ENCODE peak calls at places on chromosomes 6 and 20, in five cellular contexts. D is stimulated activated CD8-positive, alpha-beta memory T cell treated with anti-CD3 and anti-CD28 coated beads, Interleukin-15, amount 100 ng/mL, for 24 hours; T is activated T-helper 9 cell treated with anti-CD3 and anti-CD28 coated beads, Interleukin-2, amount 50 U/mL, for 16 hours; J is ecto neural progenitor cell; X is effector memory CD8-positive, alpha-beta T cell. C is an unnamed sample.

GRCh38 chr20:4060054-4060795 is 44.9 kb upstream of the RNF24 start:
- DNase-seq in D (no peak), T (no peak), J (no peak), X (no peak), C (peak)

GRCh38 chr6:29850011-29850553 is 22.5 kb downstream of the HLA-G start:
- DNase-seq in D (no peak), T (no peak), J (no peak), X (no peak), C (no peak)

GRCh38 chr6:11460001-11460668 is 77.4 kb upstream of the TMEM170B start:
- DNase-seq in D (no peak), T (no peak), J (no peak), X (no peak), C (no peak)

GRCh38 chr20:36818831-36819230 is 45.3 kb upstream of the DSN1 start:
- DNase-seq in D (no peak), T (no peak), J (no peak), X (no peak), C (no peak)

GRCh38 chr6:1105833-1106400 is 206.0 kb upstream of the FOXQ1 start:
- DNase-seq in D (no peak), T (no peak), J (no peak), X (no peak), C (no peak)

GRCh38 chr20:32672982-32673727 is 586 bp downstream of the C20orf203 start:
- DNase-seq in D (peak), T (no peak), J (peak), X (peak), C (no peak)

GRCh38 chr6:72522735-72523141 is 99.1 kb upstream of the KCNQ5 start:
- DNase-seq in D (no peak), T (no peak), J (peak), X (no peak), C (no peak)

GRCh38 chr6:22954749-22955385 is 385.5 kb downstream of the HDGFL1 start:
- DNase-seq in D (no peak), T (no peak), J (no peak), X (no peak), C (no peak)

GRCh38 chr6:17725083-17725482 is 18.4 kb upstream of the NUP153 start:
- DNase-seq in D (no peak), T (no peak), J (no peak), X (no peak), C (no peak)

GRCh38 chr6:157510329-157511188 is 129.6 kb downstream of the ZDHHC14 start:
- DNase-seq in D (no peak), T (no peak), J (no peak), X (no peak), C (no peak)

GRCh38 chr6:44010411-44011349 is 116.6 kb downstream of the MRPL14 start:
- DNase-seq in D (no peak), T (no peak), J (no peak), X (no peak), C (no peak)

GRCh38 chr6:113057567-113058053 is 710.5 kb downstream of the RFPL4B start:
- DNase-seq in D (no peak), T (no peak), J (no peak), X (no peak), C (no peak)

GRCh38 chr6:130303436-130303835 is 62.4 kb upstream of the TMEM200A start:
- DNase-seq in D (no peak), T (no peak), J (no peak), X (no peak), C (no peak)

GRCh38 chr6:139852484-139853140 is 478.2 kb upstream of the CITED2 start:
- DNase-seq in D (no peak), T (no peak), J (no peak), X (no peak), C (no peak)

GRCh38 chr6:45616209-45616608 is 238.5 kb upstream of the SUPT3H start:
- DNase-seq in D (no peak), T (no peak), J (no peak), X (no peak), C (no peak)

GRCh38 chr6:56868687-56869086 is 86.2 kb upstream of the BEND6 start:
- DNase-seq in D (no peak), T (no peak), J (no peak), X (no peak), C (no peak)

GRCh38 chr6:17352302-17352701 is 41.1 kb upstream of the CAP2 start:
- DNase-seq in D (no peak), T (no peak), J (no peak), X (no peak), C (no peak)

GRCh38 chr20:32167552-32167951 is 40.0 kb downstream of the PLAGL2 start:
- DNase-seq in D (no peak), T (no peak), J (no peak), X (no peak), C (no peak)

GRCh38 chr6:93679836-93680235 is 260.5 kb upstream of the EPHA7 start:
- DNase-seq in D (no peak), T (no peak), J (no peak), X (no peak), C (no peak)

GRCh38 chr6:72547020-72547419 is 74.8 kb upstream of the KCNQ5 start:
- DNase-seq in D (no peak), T (no peak), J (no peak), X (no peak), C (no peak)

GRCh38 chr6:25005010-25005409 is 69.2 kb upstream of the RIPOR2 start:
- DNase-seq in D (no peak), T (no peak), J (no peak), X (no peak), C (no peak)

GRCh38 chr6:6918216-6918983 is 189.4 kb upstream of the RREB1 start:
- DNase-seq in D (peak), T (peak), J (no peak), X (no peak), C (no peak)

GRCh38 chr6:37669306-37669705 is 28.4 kb downstream of the MDGA1 start:
- DNase-seq in D (no peak), T (no peak), J (no peak), X (no peak), C (no peak)

GRCh38 chr6:148770408-148771211 is 23.8 kb downstream of the UST start:
- DNase-seq in D (no peak), T (no peak), J (no peak), X (no peak), C (no peak)

C was measured in breast epithelium.